ENCODE peak calls at places on chromosome 17, in ten cellular contexts. G is ovary, E is neural progenitor cell, J is BJ, H is choroid plexus epithelial cell, C is AG10803, K is heart left ventricle, M is progenitor cell of endocrine pancreas, S is A673, A is AG09319. N is an unnamed sample.

GRCh38 chr17:48626470-48627241 is 498 bp upstream of the HOXB9 start:
- DNase-seq in G (no peak), E (peak), J (no peak), H (no peak), C (peak), K (no peak), M (no peak), S (peak), A (no peak), N (no peak)

GRCh38 chr17:74243013-74243755 is 29.8 kb downstream of the TTYH2 start:
- DNase-seq in G (no peak), E (no peak), J (no peak), H (no peak), C (no peak), K (peak), M (no peak), S (no peak), A (no peak), N (no peak)

GRCh38 chr17:47882695-47883588 is 13.1 kb upstream of the SP2 start:
- DNase-seq in G (no peak), E (no peak), J (no peak), H (no peak), C (no peak), K (no peak), M (no peak), S (no peak), A (no peak), N (no peak)

GRCh38 chr17:9148908-9149536 is 127.7 kb downstream of the NTN1 start:
- DNase-seq in G (no peak), E (no peak), J (no peak), H (no peak), C (no peak), K (no peak), M (no peak), S (no peak), A (no peak), N (no peak)

GRCh38 chr17:46960152-46960551 is 18.9 kb downstream of the RPRML start:
- DNase-seq in G (no peak), E (no peak), J (no peak), H (no peak), C (no peak), K (no peak), M (no peak), S (no peak), A (no peak), N (no peak)

GRCh38 chr17:82449136-82449882 is 1.2 kb downstream of the CYBC1 start:
- DNase-seq in G (no peak), E (peak), J (no peak), H (no peak), C (no peak), K (no peak), M (no peak), S (no peak), A (no peak), N (no peak)

GRCh38 chr17:52027081-52027480 is 131.4 kb downstream of the CA10 start:
- DNase-seq in G (no peak), E (no peak), J (no peak), H (no peak), C (no peak), K (no peak), M (no peak), S (no peak), A (no peak), N (no peak)

GRCh38 chr17:32783602-32784001 is 93.3 kb downstream of the MYO1D start:
- DNase-seq in G (no peak), E (peak), J (no peak), H (peak), C (peak), K (no peak), M (no peak), S (peak), A (peak), N (no peak)

GRCh38 chr17:72587156-72587555 is 466.3 kb downstream of the SOX9 start:
- DNase-seq in G (no peak), E (no peak), J (no peak), H (peak), C (no peak), K (no peak), M (no peak), S (no peak), A (no peak), N (no peak)

GRCh38 chr17:54307326-54307725 is 484.6 kb downstream of the KIF2B start:
- DNase-seq in G (no peak), E (no peak), J (no peak), H (no peak), C (no peak), K (no peak), M (no peak), S (no peak), A (no peak), N (no peak)

GRCh38 chr17:80130992-80131391 is 15.9 kb downstream of the EIF4A3 start:
- DNase-seq in G (no peak), E (no peak), J (no peak), H (no peak), C (no peak), K (no peak), M (no peak), S (no peak), A (no peak), N (no peak)

GRCh38 chr17:21034350-21035235 is 8.2 kb downstream of the USP22 start:
- DNase-seq in G (no peak), E (no peak), J (no peak), H (peak), C (peak), K (no peak), M (no peak), S (no peak), A (no peak), N (no peak)

GRCh38 chr17:55157165-55157564 is 107.6 kb upstream of the HLF start:
- DNase-seq in G (no peak), E (no peak), J (no peak), H (peak), C (peak), K (no peak), M (no peak), S (peak), A (no peak), N (peak)

GRCh38 chr17:39939588-39940419 is 12.3 kb downstream of the LRRC3C start:
- DNase-seq in G (no peak), E (peak), J (peak), H (peak), C (peak), K (peak), M (no peak), S (no peak), A (no peak), N (no peak)
- TF ChIP-seq CTCF in G (no peak), E (peak), J (peak), H (peak), C (peak), K (no peak), M (peak), S (no peak), A (peak), N (peak)

GRCh38 chr17:29114141-29114540 is 66.1 kb downstream of the MYO18A start:
- DNase-seq in G (no peak), E (no peak), J (no peak), H (no peak), C (no peak), K (no peak), M (no peak), S (no peak), A (no peak), N (no peak)

GRCh38 chr17:29112780-29113295 is 67.4 kb downstream of the MYO18A start:
- DNase-seq in G (no peak), E (no peak), J (no peak), H (no peak), C (peak), K (peak), M (no peak), S (no peak), A (peak), N (no peak)

GRCh38 chr17:29115435-29115834 is 64.8 kb downstream of the MYO18A start:
- DNase-seq in G (no peak), E (no peak), J (no peak), H (no peak), C (no peak), K (no peak), M (no peak), S (no peak), A (no peak), N (no peak)

GRCh38 chr17:29111816-29112499 is 68.2 kb downstream of the MYO18A start:
- DNase-seq in G (peak), E (peak), J (no peak), H (peak), C (peak), K (peak), M (peak), S (peak), A (peak), N (no peak)

DNA sequence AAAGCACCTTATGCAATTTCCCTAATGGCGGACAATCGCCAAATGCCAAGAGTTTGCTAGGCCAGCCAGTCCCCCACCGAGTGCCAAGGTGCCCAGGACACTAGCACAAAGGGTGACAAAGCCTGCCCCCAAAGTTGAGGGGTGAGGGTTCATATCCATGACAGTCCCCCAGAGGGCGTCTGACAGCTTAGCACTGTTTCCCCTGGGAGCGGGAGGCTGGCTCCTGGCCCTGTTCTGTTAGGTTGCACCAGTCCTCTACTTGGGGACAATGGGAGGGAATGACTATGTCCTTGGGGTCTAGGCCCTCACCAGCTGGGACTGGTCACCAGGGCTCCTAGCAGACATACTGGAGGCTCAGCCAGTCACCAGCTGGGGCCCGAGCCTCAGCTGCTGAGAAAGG is 66.9 kb downstream of the MYO18A start:
- DNase-seq in G (no peak), E (peak), J (no peak), H (no peak), C (no peak), K (no peak), M (no peak), S (peak), A (no peak), N (no peak)
- TF ChIP-seq CTCF in G (no peak), E (peak), J (peak), H (no peak), C (no peak), K (no peak), M (no peak), S (peak), A (no peak), N (no peak)

DNA sequence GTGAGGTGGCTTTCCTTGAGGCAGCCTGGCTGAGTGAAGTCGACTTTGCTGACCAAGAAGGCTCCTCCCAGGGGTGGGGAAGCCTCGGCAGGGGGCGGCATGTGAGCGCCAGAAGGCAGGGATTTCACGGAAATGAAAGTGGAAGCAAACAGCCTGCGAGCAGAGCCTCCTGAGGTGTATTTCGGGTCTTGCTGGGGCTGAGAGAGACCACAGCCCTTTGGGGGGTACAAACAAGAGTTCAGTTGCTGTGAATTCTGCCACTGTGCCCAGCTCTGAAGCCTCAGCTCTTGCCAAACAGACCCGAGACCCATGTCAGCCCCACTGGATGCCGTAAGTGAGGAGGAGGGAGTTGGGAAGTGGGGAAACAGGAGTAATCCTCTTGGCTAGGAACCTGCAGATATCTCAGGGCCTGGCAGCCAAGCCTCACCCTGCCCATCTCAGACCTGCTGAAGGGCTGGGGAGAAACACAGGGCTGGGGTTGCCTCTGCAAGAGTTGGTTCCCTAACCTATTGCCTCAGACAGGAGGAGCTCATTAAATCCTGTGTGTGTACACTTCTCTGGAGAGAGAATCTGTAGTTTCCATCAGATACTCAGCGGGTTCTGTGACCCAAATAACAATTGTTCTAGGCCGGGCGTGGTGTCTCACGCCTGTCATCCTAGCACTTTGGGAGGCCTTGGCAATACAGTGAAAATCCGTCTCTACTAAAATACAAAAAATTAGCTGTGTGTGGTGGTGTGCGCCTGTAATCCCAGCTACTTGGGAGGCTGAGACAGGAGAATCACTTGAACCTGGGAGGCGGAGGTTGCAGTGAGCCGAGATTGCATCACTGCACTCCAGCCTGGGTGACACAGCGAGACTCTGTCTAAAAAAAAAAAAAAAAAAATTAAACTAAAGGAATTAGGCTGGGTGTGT is at the start of gene IFI35:
- DNase-seq in G (peak), E (peak), J (peak), H (peak), C (peak), K (peak), M (no peak), S (peak), A (peak), N (no peak)
- TF ChIP-seq CTCF in G (peak), E (peak), J (peak), H (peak), C (peak), K (no peak), M (peak), S (no peak), A (peak), N (peak)

GRCh38 chr17:61152898-61153297 is 246.7 kb upstream of the TBX2 start:
- DNase-seq in G (no peak), E (no peak), J (no peak), H (no peak), C (no peak), K (no peak), M (no peak), S (no peak), A (no peak), N (no peak)

GRCh38 chr17:61159415-61159814 is 240.2 kb upstream of the TBX2 start:
- DNase-seq in G (no peak), E (peak), J (no peak), H (peak), C (no peak), K (no peak), M (no peak), S (no peak), A (no peak), N (no peak)

GRCh38 chr17:61158372-61158771 is 241.3 kb upstream of the TBX2 start:
- DNase-seq in G (no peak), E (no peak), J (no peak), H (no peak), C (no peak), K (no peak), M (no peak), S (no peak), A (no peak), N (no peak)

GRCh38 chr17:61157246-61157887 is 242.3 kb upstream of the TBX2 start:
- DNase-seq in G (no peak), E (no peak), J (no peak), H (peak), C (peak), K (no peak), M (no peak), S (peak), A (peak), N (no peak)

DNA sequence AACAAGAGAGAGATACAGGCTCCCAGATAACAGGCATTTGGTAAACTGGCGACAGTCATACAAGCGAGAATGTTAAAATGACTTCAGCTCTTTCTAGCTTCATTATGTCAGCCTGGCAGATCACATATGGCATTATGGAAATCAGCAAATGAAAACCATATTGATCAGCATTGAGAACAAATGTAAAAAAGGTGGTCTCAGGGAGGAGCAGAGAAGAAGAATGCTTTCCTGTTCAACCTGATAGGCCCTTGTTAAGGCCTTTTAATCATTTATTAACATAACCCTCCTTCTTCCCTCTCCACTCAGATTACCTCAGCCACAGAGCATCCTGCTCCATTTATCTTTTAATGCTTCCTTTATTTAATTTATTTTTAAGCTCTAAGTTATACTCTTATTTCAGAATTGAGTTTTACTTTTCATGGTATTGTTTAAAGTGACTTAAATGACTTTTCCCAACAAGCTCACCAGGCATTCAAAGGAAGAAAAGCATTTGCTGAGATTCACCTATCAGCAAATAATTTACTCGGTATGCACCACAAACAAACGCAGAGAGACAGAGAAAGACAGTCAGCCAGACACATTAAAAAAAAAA is 244.0 kb upstream of the TBX2 start:
- DNase-seq in G (no peak), E (no peak), J (no peak), H (no peak), C (no peak), K (no peak), M (no peak), S (no peak), A (no peak), N (no peak)
- TF ChIP-seq CTCF in G (no peak), E (no peak), J (no peak), H (no peak), C (no peak), K (no peak), M (no peak), S (no peak), A (no peak), N (no peak)

DNA sequence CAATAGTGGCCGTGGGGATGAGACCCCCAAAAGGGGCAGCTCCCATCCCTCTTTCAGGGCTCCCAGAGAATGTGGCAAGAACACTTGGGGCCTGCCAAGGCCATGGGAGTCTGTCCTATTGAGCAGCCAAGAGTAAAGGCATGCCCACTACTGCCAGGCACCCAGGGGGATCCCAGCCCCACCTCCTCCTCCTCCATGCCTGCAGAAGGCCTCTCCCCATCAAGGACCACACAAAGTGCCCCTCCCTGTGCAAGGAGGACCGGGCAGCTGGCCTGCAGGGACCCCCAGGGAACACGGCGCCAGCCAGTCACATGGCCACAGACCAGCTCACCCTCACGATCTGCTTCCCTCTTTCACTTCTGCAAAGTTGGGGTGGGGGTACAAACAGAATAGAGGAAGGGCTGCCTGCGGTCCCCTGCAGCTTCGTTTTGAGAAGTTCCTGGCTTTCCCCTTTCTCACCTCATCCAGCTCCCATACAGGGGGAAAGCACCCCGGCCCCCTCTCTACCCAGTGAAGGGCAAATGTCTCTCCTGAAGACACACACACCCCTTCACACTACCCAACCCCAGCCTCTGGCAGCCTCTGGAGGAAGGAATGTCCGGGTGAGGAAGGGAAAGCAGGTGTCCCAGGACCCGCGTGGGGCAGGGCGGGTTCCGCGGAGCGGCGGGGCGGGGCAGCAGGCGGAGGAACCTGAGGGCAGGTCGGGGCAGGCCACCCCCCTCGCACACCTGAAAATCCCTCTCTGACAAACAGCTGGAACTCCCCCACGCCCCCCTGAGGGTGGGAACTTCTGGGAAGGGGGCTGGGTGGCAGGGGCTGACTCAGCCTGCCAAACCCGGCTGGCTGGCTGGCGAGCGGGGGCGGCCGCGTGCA is 2.0 kb downstream of the PPP1R9B start:
- DNase-seq in G (peak), E (peak), J (no peak), H (no peak), C (peak), K (peak), M (no peak), S (peak), A (no peak), N (no peak)
- TF ChIP-seq CTCF in G (peak), E (peak), J (peak), H (peak), C (peak), K (no peak), M (peak), S (no peak), A (peak), N (peak)

GRCh38 chr17:45136846-45137560 is 1.5 kb downstream of the ACBD4 start:
- DNase-seq in G (peak), E (no peak), J (no peak), H (no peak), C (no peak), K (no peak), M (no peak), S (no peak), A (no peak), N (no peak)

GRCh38 chr17:45135192-45135977 is at the start of gene ACBD4:
- DNase-seq in G (peak), E (peak), J (peak), H (peak), C (peak), K (peak), M (peak), S (peak), A (peak), N (peak)

GRCh38 chr17:45138911-45139532 is 3.5 kb downstream of the ACBD4 start:
- DNase-seq in G (peak), E (peak), J (no peak), H (no peak), C (no peak), K (no peak), M (no peak), S (no peak), A (no peak), N (no peak)

GRCh38 chr17:45137561-45138305 is 2.2 kb downstream of the ACBD4 start:
- DNase-seq in G (peak), E (peak), J (no peak), H (no peak), C (no peak), K (no peak), M (no peak), S (no peak), A (no peak), N (no peak)

DNA sequence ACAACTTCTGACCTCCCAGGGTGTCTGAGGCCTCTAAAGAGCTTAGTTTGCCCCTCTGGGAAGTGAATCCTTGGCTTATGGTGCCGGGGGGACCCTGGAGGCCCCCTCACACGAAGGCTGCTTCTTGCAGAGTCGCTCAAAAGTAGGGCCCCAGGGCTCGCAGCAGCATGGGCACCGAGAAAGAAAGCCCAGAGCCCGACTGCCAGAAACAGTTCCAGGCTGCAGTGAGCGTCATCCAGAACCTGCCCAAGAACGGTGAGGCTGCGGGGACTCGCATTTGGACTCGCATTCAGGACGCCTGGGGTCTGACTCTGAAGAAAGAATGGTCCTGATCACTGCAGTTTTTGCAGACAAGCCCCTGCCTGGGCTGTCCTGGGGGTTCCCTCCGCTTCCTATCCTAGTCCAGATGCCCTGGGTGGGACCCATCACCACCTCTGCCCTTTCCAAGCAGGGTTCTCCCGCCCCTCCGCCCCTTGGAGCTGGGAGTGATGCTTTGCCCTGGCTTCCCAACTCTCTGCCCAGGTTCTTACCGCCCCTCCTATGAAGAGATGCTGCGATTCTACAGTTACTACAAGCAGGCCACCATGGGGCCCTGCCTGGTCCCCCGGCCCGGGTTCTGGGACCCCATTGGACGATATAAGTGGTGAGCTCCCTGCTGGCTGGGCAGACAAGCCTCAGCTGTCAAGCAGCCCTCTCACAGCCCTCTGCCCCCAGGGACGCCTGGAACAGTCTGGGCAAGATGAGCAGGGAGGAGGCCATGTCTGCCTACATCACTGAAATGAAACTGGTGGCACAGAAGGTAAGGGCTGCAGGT is 698 bp downstream of the ACBD4 start:
- DNase-seq in G (no peak), E (no peak), J (no peak), H (no peak), C (no peak), K (no peak), M (no peak), S (no peak), A (no peak), N (no peak)
- TF ChIP-seq CTCF in G (no peak), E (no peak), J (no peak), H (no peak), C (no peak), K (no peak), M (no peak), S (no peak), A (no peak), N (no peak)